ENCODE peak calls at places on chromosomes 1 and 21, in nine cellular contexts. A is CD8-positive, alpha-beta T cell; M is pancreas; F is keratinocyte; U is AG04450; Q is upper lobe of right lung; I is aorta; V is IMR-90; S is heart left ventricle. E is an unnamed sample.
A peak's percentile ranks its signal among the peaks of the same experiment; 100 is the strongest.

GRCh38 chr1:152110365-152110859 is 4.8 kb downstream of the TCHH start:
- DNase-seq in V (peak; percentile 44), F (no peak), A (peak; percentile 13), I (peak; percentile 57), M (no peak), Q (peak; percentile 69), U (no peak), S (peak; percentile 26), E (no peak)

GRCh38 chr1:233945979-233946378 is 41.5 kb downstream of the SLC35F3 start:
- DNase-seq in I (no peak), M (no peak), F (no peak), V (no peak), Q (no peak), S (no peak), U (no peak), A (no peak), E (no peak)

GRCh38 chr1:178714453-178714852 is 10.6 kb upstream of the RALGPS2 start:
- DNase-seq in U (no peak), I (no peak), A (no peak), Q (no peak), F (no peak), S (no peak), M (no peak), V (no peak), E (no peak)

GRCh38 chr1:206794294-206794908 is 22.1 kb upstream of the IL10 start:
- DNase-seq in M (no peak), V (no peak), A (no peak), U (no peak), S (no peak), Q (no peak), I (no peak), F (no peak), E (no peak)

GRCh38 chr1:12708956-12709555 is 6.9 kb upstream of the AADACL3 start:
- DNase-seq in F (no peak), U (no peak), Q (no peak), A (no peak), I (no peak), S (no peak), V (no peak), M (no peak), E (no peak)

GRCh38 chr21:45326169-45326833 is 38.6 kb upstream of the POFUT2 start:
- DNase-seq in S (peak; percentile 25), M (no peak), U (no peak), I (peak; percentile 46), V (peak; percentile 42), A (no peak), F (no peak), Q (peak; percentile 61), E (no peak)

GRCh38 chr1:197737916-197738315 is 37.4 kb downstream of the DENND1B start:
- DNase-seq in V (no peak), A (no peak), Q (no peak), I (no peak), U (no peak), S (no peak), F (no peak), M (no peak), E (no peak)

GRCh38 chr21:34736116-34736870 is 67.5 kb downstream of the CLIC6 start:
- DNase-seq in V (peak; percentile 44), S (no peak), A (no peak), Q (no peak), U (no peak), M (no peak), I (no peak), F (no peak), E (no peak)

GRCh38 chr1:36781098-36781497 is 253.2 kb downstream of the GRIK3 start:
- DNase-seq in U (no peak), F (no peak), V (no peak), I (no peak), A (no peak), S (no peak), M (no peak), Q (no peak), E (no peak)

GRCh38 chr1:53945183-53945432 is 391 bp downstream of the IFT25 start:
- DNase-seq in M (no peak), A (no peak), U (no peak), Q (no peak), I (no peak), F (no peak), S (no peak), V (no peak), E (no peak)

GRCh38 chr1:53943490-53944043 is 1.9 kb downstream of the IFT25 start:
- DNase-seq in V (no peak), U (no peak), Q (no peak), M (no peak), I (no peak), A (no peak), F (no peak), S (no peak), E (no peak)

GRCh38 chr1:53944469-53945182 is 873 bp downstream of the IFT25 start:
- DNase-seq in F (no peak), S (no peak), M (peak; percentile 29), Q (no peak), U (no peak), A (no peak), I (no peak), V (no peak), E (no peak)

GRCh38 chr1:53943090-53943489 is 2.4 kb downstream of the IFT25 start:
- DNase-seq in A (no peak), F (no peak), I (no peak), V (no peak), U (no peak), M (no peak), Q (no peak), S (no peak), E (no peak)

DNA sequence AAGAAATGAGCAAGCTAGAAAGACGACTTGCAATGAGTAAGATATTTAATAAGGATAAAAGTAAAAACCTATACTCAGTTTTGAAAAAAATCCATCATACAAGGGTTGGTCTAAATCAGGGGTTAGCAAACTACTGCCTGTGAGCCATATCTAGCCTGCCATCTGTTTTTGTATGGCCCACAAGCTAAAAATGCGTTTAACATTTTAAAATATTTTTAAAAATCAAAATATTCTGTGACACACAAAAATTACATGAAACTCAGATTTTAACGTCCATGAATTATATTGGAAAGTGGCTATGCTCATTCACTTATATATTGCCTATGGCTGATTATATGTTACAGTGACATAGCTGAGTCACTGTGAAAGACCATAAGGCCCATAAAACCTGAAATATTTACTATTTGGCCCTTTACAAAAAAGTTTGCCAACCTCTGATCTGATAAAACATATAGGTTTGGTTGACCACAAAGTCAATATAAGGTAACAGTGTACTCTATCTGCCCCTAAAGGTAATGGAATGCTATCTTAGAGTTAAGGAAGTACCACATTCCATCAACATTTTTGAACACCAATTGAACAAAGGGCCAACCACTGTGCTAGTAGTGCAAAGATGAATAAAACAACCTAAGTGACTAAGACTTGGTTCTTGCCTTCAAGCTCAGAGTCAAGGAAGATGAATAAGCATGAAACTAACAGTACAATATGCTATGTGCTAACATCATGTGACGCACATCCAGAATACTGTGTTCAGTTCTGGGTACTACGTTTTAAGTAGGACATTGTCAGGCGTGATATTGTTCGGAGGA is 3.1 kb downstream of the IFT25 start:
- DNase-seq in M (no peak), A (no peak), S (no peak), V (no peak), Q (no peak), I (no peak), U (no peak), F (peak; percentile 50), E (no peak)
- H3K27me3 ChIP-seq in M (no peaks in the 10 kb centered on the region), A (no peaks in the 10 kb centered on the region), S (no peaks in the 10 kb centered on the region), V (no peaks in the 10 kb centered on the region), Q (no peaks in the 10 kb centered on the region), I (no peaks in the 10 kb centered on the region), U (no peaks in the 10 kb centered on the region), F (no peaks in the 10 kb centered on the region), E (no peaks in the 10 kb centered on the region)

DNA sequence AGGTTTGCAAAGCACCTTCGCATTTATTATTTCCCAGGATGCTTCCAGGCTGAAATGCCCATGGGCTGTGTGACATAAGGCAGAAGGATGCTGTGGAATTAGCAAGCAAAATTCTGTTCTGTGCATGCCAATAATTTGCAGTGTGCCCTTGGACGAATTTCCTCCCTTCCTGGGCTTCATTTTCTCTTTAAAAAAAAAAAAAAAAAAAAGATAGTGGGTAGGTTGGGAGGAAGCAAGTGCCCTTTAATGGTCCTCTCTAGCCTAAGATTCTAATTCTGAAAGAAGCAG is 2.5 kb upstream of the ID3 start:
- DNase-seq in F (no peak), M (no peak), Q (no peak), V (no peak), S (no peak), A (no peak), U (no peak), I (no peak), E (no peak)
- H3K27ac ChIP-seq in F (no peak overlapping the region), M (peak overlapping the region; percentile 61), Q (peak overlapping the region; percentile 94), V (peak overlapping the region; percentile 91), S (peak overlapping the region; percentile 96), A (no peak overlapping the region), U (peak overlapping the region; percentile 98), I (peak overlapping the region; percentile 100), E (peak overlapping the region; percentile 97)

DNA sequence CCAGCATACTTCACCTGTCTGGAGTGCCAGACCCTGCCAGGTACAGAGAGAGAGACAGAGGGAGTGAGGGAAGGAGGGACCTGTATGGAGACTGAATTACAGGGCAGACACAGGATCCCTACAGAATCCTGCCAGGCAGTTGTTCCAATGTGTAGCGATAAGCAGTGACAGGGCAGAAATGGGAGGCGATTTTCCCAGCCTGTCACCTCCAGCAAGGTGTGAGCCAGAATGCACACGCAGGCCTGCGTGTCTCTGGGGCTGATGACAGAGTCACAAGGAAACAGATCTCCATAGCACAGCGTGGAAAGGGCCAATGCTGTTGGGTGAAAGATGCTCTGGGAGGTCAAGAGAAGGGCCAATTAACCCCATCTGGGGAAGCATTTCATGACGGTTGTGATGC is 111.3 kb downstream of the HIVEP3 start:
- DNase-seq in I (no peak), Q (no peak), M (no peak), S (peak; percentile 76), U (no peak), V (no peak), F (no peak), A (no peak), E (no peak)
- H3K4me3 ChIP-seq in I (no peak overlapping the region), Q (no peak overlapping the region), M (no peak overlapping the region), S (no peak overlapping the region), U (no peak overlapping the region), V (no peak overlapping the region), F (no peak overlapping the region), A (no peak overlapping the region), E (no peak overlapping the region)

GRCh38 chr1:28340221-28340974 is 11.6 kb downstream of the MED18 start:
- DNase-seq in S (no peak), F (no peak), U (no peak), V (no peak), M (no peak), I (no peak), A (no peak), Q (no peak), E (no peak)

GRCh38 chr1:28341591-28341990 is 12.8 kb downstream of the MED18 start:
- DNase-seq in M (no peak), F (peak; percentile 58), Q (no peak), A (no peak), I (no peak), V (peak; percentile 45), U (no peak), S (no peak), E (no peak)

GRCh38 chr1:28338897-28339296 is 10.1 kb downstream of the MED18 start:
- DNase-seq in Q (no peak), U (no peak), I (no peak), M (no peak), V (no peak), A (no peak), S (no peak), F (no peak), E (no peak)

GRCh38 chr1:28339551-28339950 is 10.7 kb downstream of the MED18 start:
- DNase-seq in F (no peak), M (no peak), S (no peak), Q (no peak), V (no peak), I (no peak), A (no peak), U (no peak), E (no peak)

GRCh38 chr1:28343405-28343804 is 14.6 kb downstream of the MED18 start:
- DNase-seq in I (no peak), S (no peak), V (peak; percentile 74), U (no peak), M (no peak), A (no peak), F (peak; percentile 78), Q (no peak), E (no peak)
- H3K27me3 ChIP-seq in I (no peaks in the 10 kb centered on the region), S (no peaks in the 10 kb centered on the region), V (no peaks in the 10 kb centered on the region), U (no peaks in the 10 kb centered on the region), M (no peaks in the 10 kb centered on the region), A (no peaks in the 10 kb centered on the region), F (no peaks in the 10 kb centered on the region), Q (no peaks in the 10 kb centered on the region), E (no peaks in the 10 kb centered on the region)

E was measured in transverse colon.